ENCODE peak calls at places on chromosomes 3 and 15, in four cellular contexts. W, B, N and Q are unnamed samples. For H3K9me3, the result is how much of the 10 kb centered on the place peaks cover.

GRCh38 chr15:37058316-37058985 is 41.9 kb downstream of the MEIS2 start:
- DNase-seq in W (no peak), B (no peak), N (no peak), Q (no peak)

GRCh38 chr15:96428742-96429141 is 98.2 kb downstream of the NR2F2 start:
- DNase-seq in W (no peak), B (peak), N (no peak), Q (no peak)

GRCh38 chr3:169694117-169694516 is 30.6 kb upstream of the MECOM start:
- DNase-seq in W (no peak), B (peak), N (no peak), Q (no peak)

GRCh38 chr3:49992351-49992750 is 52.4 kb downstream of the RBM6 start:
- DNase-seq in W (no peak), B (no peak), N (no peak), Q (no peak)

GRCh38 chr15:44801368-44801767 is 65.0 kb downstream of the TRIM69 start:
- DNase-seq in W (no peak), B (no peak), N (no peak), Q (no peak)

GRCh38 chr15:38702178-38702912 is 137.7 kb upstream of the RASGRP1 start:
- DNase-seq in W (no peak), B (no peak), N (no peak), Q (no peak)

GRCh38 chr3:43996379-43997301 is 245.0 kb upstream of the TOPAZ1 start:
- DNase-seq in W (peak), B (no peak), N (no peak), Q (no peak)

GRCh38 chr3:70890085-70890484 is 577.6 kb upstream of the MDFIC2 start:
- DNase-seq in W (no peak), B (no peak), N (no peak), Q (no peak)

GRCh38 chr3:103614719-103615118 is 1179.9 kb downstream of the ZPLD1 start:
- DNase-seq in W (no peak), B (no peak), N (no peak), Q (no peak)

GRCh38 chr3:124558898-124559649 is 171.2 kb upstream of the UMPS start:
- DNase-seq in W (peak), B (peak), N (peak), Q (no peak)

GRCh38 chr15:89575656-89576416 is 567 bp downstream of the TICRR start:
- DNase-seq in W (no peak), B (peak), N (no peak), Q (peak)

GRCh38 chr3:141796436-141797166 is 33.4 kb downstream of the GRK7 start:
- DNase-seq in W (no peak), B (no peak), N (no peak), Q (no peak)

GRCh38 chr3:192091831-192092230 is 630.9 kb downstream of the PYDC2 start:
- DNase-seq in W (no peak), B (peak), N (no peak), Q (no peak)

GRCh38 chr15:39028069-39028468 is 463.5 kb upstream of the RASGRP1 start:
- DNase-seq in W (no peak), B (peak), N (no peak), Q (no peak)

GRCh38 chr3:156631323-156631722 is 43.1 kb upstream of the TIPARP start:
- DNase-seq in W (no peak), B (no peak), N (no peak), Q (no peak)

GRCh38 chr3:54856271-54856670 is 71.6 kb downstream of the LRTM1 start:
- DNase-seq in W (no peak), B (no peak), N (no peak), Q (no peak)

GRCh38 chr3:46301122-46301835 is 52.6 kb upstream of the CCR2 start:
- DNase-seq in W (no peak), B (no peak), N (no peak), Q (no peak)

GRCh38 chr3:85785766-85786165 is 827.0 kb downstream of the CADM2 start:
- DNase-seq in W (no peak), B (no peak), N (no peak), Q (no peak)

GRCh38 chr3:14460342-14461005 is 58.1 kb downstream of the SLC6A6 start:
- DNase-seq in W (no peak), B (peak), N (peak), Q (no peak)

GRCh38 chr3:21894459-21895083 is 143.6 kb upstream of the ZNF385D start:
- DNase-seq in W (no peak), B (peak), N (no peak), Q (no peak)

GRCh38 chr15:25244731-25245585 is 193.9 kb downstream of the UBE3A start:
- DNase-seq in W (peak), B (no peak), N (no peak), Q (no peak)
- H3K9me3 ChIP-seq in W (under half), B (half or more), N (under half), Q (under half)

GRCh38 chr3:7503431-7503830 is 642.5 kb downstream of the GRM7 start:
- DNase-seq in W (no peak), B (no peak), N (no peak), Q (no peak)
- H3K9me3 ChIP-seq in W (under half), B (under half), N (under half), Q (under half)

DNA sequence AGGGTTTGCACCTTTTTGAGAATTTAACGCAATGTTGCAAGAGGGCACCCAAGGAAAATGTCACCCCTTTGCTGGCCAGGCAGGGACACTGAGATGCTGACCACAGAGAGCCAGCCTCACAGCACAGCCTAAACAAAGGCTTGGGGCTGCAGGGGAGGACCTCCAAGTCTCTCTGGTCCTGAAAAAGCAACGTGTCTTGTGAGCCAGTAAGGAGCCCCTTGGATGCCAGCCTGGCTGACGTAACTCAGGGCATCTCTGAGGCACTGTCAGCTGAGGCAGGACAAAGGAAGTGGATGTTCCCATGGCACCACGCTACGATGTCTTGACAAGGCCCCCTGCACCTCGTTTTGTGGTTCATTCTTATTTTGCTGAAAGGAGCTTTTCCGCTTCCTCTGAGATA is 160.6 kb downstream of the OR4M2 start:
- DNase-seq in W (no peak), B (no peak), N (no peak), Q (no peak)
- H3K9me3 ChIP-seq in W (under half), B (under half), N (under half), Q (under half)

GRCh38 chr3:487580-487979 is 291.0 kb downstream of the CHL1 start:
- DNase-seq in W (no peak), B (no peak), N (no peak), Q (no peak)

GRCh38 chr3:494190-494589 is 297.6 kb downstream of the CHL1 start:
- DNase-seq in W (no peak), B (no peak), N (no peak), Q (no peak)

GRCh38 chr3:492586-493296 is 296.2 kb downstream of the CHL1 start:
- DNase-seq in W (no peak), B (no peak), N (no peak), Q (no peak)
- H3K9me3 ChIP-seq in W (under half), B (under half), N (under half), Q (under half)